ENCODE peak calls at places on chromosomes 2 and 18, in ten cellular contexts. H is lower leg skin; N is stomach; O is CD8-positive, alpha-beta memory T cell; Y is astrocyte of the hippocampus; D is myocyte; T is CD4-positive, CD25-positive, alpha-beta regulatory T cell; U is psoas muscle; B is NB4; G is activated naive CD4-positive, alpha-beta T cell treated with anti-CD3 and anti-CD28 coated beads for 36 hours. M is an unnamed sample.

GRCh38 chr2:37615808-37616673 is 55.4 kb downstream of the CDC42EP3 start:
- DNase-seq in O (peak), H (no peak), T (peak), N (peak), D (no peak), U (peak), Y (peak), B (peak), G (peak), M (peak)

GRCh38 chr2:26580151-26580550 is 61.0 kb downstream of the CIB4 start:
- DNase-seq in B (no peak), T (no peak), N (no peak), H (no peak), U (no peak), D (no peak), Y (no peak), G (no peak), O (no peak), M (peak)

GRCh38 chr18:7872569-7872968 is 305.5 kb downstream of the PTPRM start:
- DNase-seq in D (peak), O (no peak), U (no peak), H (no peak), T (no peak), B (no peak), Y (no peak), G (no peak), N (no peak), M (no peak)

GRCh38 chr2:172196768-172197322 is 94.1 kb upstream of the DLX2 start:
- DNase-seq in D (peak), G (peak), N (peak), U (no peak), B (peak), O (no peak), H (peak), Y (peak), T (no peak), M (no peak)

GRCh38 chr18:27608742-27609141 is 423.6 kb upstream of the CHST9 start:
- DNase-seq in U (no peak), N (no peak), T (no peak), H (no peak), B (peak), O (no peak), D (no peak), Y (no peak), G (no peak), M (no peak)

GRCh38 chr18:11807233-11807632 is 44.0 kb upstream of the CHMP1B start:
- DNase-seq in B (no peak), Y (no peak), H (no peak), D (no peak), T (no peak), U (no peak), G (no peak), N (no peak), O (no peak), M (no peak)

GRCh38 chr18:26777316-26778053 is 88.0 kb downstream of the AQP4 start:
- DNase-seq in T (no peak), Y (peak), U (no peak), H (no peak), O (no peak), D (no peak), B (no peak), G (no peak), N (no peak), M (no peak)

GRCh38 chr2:227267406-227268115 is 57.5 kb upstream of the MFF start:
- DNase-seq in Y (peak), U (no peak), T (no peak), H (no peak), G (no peak), O (no peak), D (peak), N (no peak), B (peak), M (no peak)

GRCh38 chr2:72788756-72789155 is 37.1 kb downstream of the EXOC6B start:
- DNase-seq in G (no peak), B (no peak), H (no peak), Y (peak), O (no peak), U (no peak), N (no peak), D (peak), T (no peak), M (peak)

GRCh38 chr2:201144101-201145051 is 28.4 kb downstream of the CFLAR start:
- DNase-seq in D (no peak), O (no peak), G (no peak), B (no peak), T (no peak), U (no peak), Y (no peak), H (no peak), N (no peak), M (no peak)

GRCh38 chr2:133054297-133054696 is 384.3 kb upstream of the LYPD1 start:
- DNase-seq in U (no peak), B (no peak), O (no peak), G (no peak), Y (peak), D (no peak), N (no peak), T (no peak), H (no peak), M (no peak)

GRCh38 chr2:24929230-24929629 is 9.2 kb upstream of the ADCY3 start:
- DNase-seq in H (no peak), B (no peak), Y (no peak), N (peak), D (no peak), U (no peak), O (no peak), G (no peak), T (no peak), M (no peak)

GRCh38 chr2:201820385-201821007 is 14.2 kb downstream of the CDK15 start:
- DNase-seq in N (no peak), G (no peak), D (no peak), B (no peak), U (no peak), Y (no peak), O (no peak), H (no peak), T (no peak), M (no peak)

GRCh38 chr2:133097666-133098065 is 427.7 kb upstream of the LYPD1 start:
- DNase-seq in Y (peak), O (no peak), U (no peak), H (no peak), N (no peak), G (no peak), D (no peak), B (no peak), T (no peak), M (no peak)

GRCh38 chr18:77112161-77112801 is 20.3 kb downstream of the MBP start:
- DNase-seq in B (peak), Y (no peak), O (no peak), N (no peak), D (no peak), T (no peak), H (no peak), G (no peak), U (peak), M (peak)

GRCh38 chr18:49901862-49902340 is 88.6 kb upstream of the ACAA2 start:
- DNase-seq in N (no peak), O (no peak), Y (no peak), B (no peak), G (no peak), U (no peak), D (no peak), H (no peak), T (no peak), M (no peak)

GRCh38 chr2:123451517-123451916 is 573.6 kb upstream of the CNTNAP5 start:
- DNase-seq in O (no peak), D (no peak), U (no peak), H (no peak), G (no peak), B (no peak), N (no peak), T (no peak), Y (no peak), M (no peak)

GRCh38 chr2:2716771-2717170 is 385.7 kb upstream of the MYT1L start:
- DNase-seq in Y (no peak), T (no peak), D (no peak), B (no peak), H (no peak), N (no peak), O (no peak), G (no peak), U (no peak), M (no peak)

GRCh38 chr2:172617115-172617514 is 61.2 kb downstream of the PDK1 start:
- DNase-seq in Y (no peak), U (no peak), G (no peak), B (no peak), H (no peak), T (no peak), N (no peak), O (no peak), D (no peak), M (no peak)

GRCh38 chr2:110770696-110771425 is 38.5 kb downstream of the ACOXL start:
- DNase-seq in B (no peak), G (no peak), O (no peak), Y (peak), D (peak), T (no peak), H (peak), U (peak), N (no peak), M (no peak)

GRCh38 chr2:149860276-149860921 is 272.8 kb upstream of the MMADHC start:
- DNase-seq in O (no peak), N (peak), H (peak), T (no peak), G (no peak), D (peak), B (no peak), Y (peak), U (peak), M (no peak)

GRCh38 chr2:26011990-26012856 is 21.7 kb upstream of the RAB10 start:
- DNase-seq in B (peak), H (no peak), O (no peak), N (peak), D (peak), U (peak), Y (peak), T (no peak), G (no peak), M (no peak)